ENCODE peak calls at places on chromosomes 13 and 19, in ten cellular contexts. L is endothelial cell, W is HS-27A, Q is AG04449, U is GOT3, H is A673, Z is AG10803, D is iPS-NIHi11, P is progenitor cell of endocrine pancreas, R is hypothalamus. C is an unnamed sample.

GRCh38 chr19:11499890-11500420 is 5.7 kb downstream of the ZNF653 start:
- DNase-seq in L (no peak), W (no peak), Q (no peak), U (no peak), H (no peak), Z (no peak), D (no peak), P (no peak), R (no peak), C (no peak)

GRCh38 chr19:10516671-10517286 is 468 bp downstream of the S1PR5 start:
- DNase-seq in L (no peak), W (no peak), Q (no peak), U (no peak), H (no peak), Z (peak; percentile 21), D (peak; percentile 32), P (no peak), R (no peak), C (no peak)

GRCh38 chr19:4267101-4267900 is 11.8 kb upstream of the SHD start:
- DNase-seq in L (peak; percentile 64), W (peak; percentile 26), Q (no peak), U (no peak), H (peak; percentile 76), Z (peak; percentile 21), D (peak; percentile 90), P (peak; percentile 56), R (no peak), C (no peak)

GRCh38 chr13:23960566-23961156 is 63.4 kb upstream of the C1QTNF9B start:
- DNase-seq in L (peak; percentile 40), W (no peak), Q (no peak), U (no peak), H (peak; percentile 57), Z (peak; percentile 43), D (no peak), P (no peak), R (no peak), C (peak; percentile 64)

GRCh38 chr13:71587778-71588177 is 279.2 kb downstream of the DACH1 start:
- DNase-seq in L (no peak), W (no peak), Q (no peak), U (no peak), H (no peak), Z (no peak), D (no peak), P (no peak), R (no peak), C (no peak)

GRCh38 chr13:111901301-111901905 is 165.5 kb upstream of the SOX1 start:
- DNase-seq in L (no peak), W (no peak), Q (no peak), U (no peak), H (no peak), Z (no peak), D (no peak), P (no peak), R (no peak), C (no peak)

GRCh38 chr19:10000171-10000826 is 10.0 kb downstream of the COL5A3 start:
- DNase-seq in L (peak; percentile 81), W (peak; percentile 27), Q (no peak), U (no peak), H (peak; percentile 84), Z (peak; percentile 73), D (peak; percentile 91), P (peak; percentile 59), R (no peak), C (peak; percentile 66)

GRCh38 chr13:30731658-30732390 is 3.5 kb upstream of the ALOX5AP start:
- DNase-seq in L (no peak), W (no peak), Q (no peak), U (no peak), H (no peak), Z (no peak), D (no peak), P (no peak), R (no peak), C (no peak)

GRCh38 chr19:4913996-4914735 is 4.9 kb downstream of the UHRF1 start:
- DNase-seq in L (no peak), W (no peak), Q (no peak), U (no peak), H (no peak), Z (no peak), D (no peak), P (no peak), R (no peak), C (no peak)

GRCh38 chr19:17975032-17975431 is 8.1 kb downstream of the KCNN1 start:
- DNase-seq in L (no peak), W (no peak), Q (no peak), U (no peak), H (no peak), Z (no peak), D (peak; percentile 4), P (no peak), R (no peak), C (no peak)

GRCh38 chr19:2805991-2806649 is 13.5 kb upstream of the ZNF554 start:
- DNase-seq in L (no peak), W (no peak), Q (no peak), U (no peak), H (no peak), Z (no peak), D (peak; percentile 11), P (no peak), R (no peak), C (no peak)

GRCh38 chr19:54102421-54103169 is at the start of gene NDUFA3:
- DNase-seq in L (peak; percentile 96), W (peak; percentile 98), Q (peak; percentile 80), U (peak; percentile 93), H (peak; percentile 99), Z (peak; percentile 98), D (peak; percentile 100), P (peak; percentile 92), R (peak; percentile 93), C (peak; percentile 97)

GRCh38 chr13:23500858-23501257 is 67.4 kb upstream of the SACS start:
- DNase-seq in L (no peak), W (peak; percentile 66), Q (peak; percentile 93), U (no peak), H (peak; percentile 14), Z (peak; percentile 97), D (no peak), P (no peak), R (no peak), C (no peak)

GRCh38 chr13:36713842-36714241 is 40.0 kb downstream of the SERTM1 start:
- DNase-seq in L (no peak), W (no peak), Q (no peak), U (no peak), H (no peak), Z (no peak), D (no peak), P (no peak), R (no peak), C (no peak)

GRCh38 chr13:95833713-95834112 is 156.8 kb downstream of the DNAJC3 start:
- DNase-seq in L (no peak), W (no peak), Q (no peak), U (no peak), H (peak; percentile 11), Z (peak; percentile 17), D (peak; percentile 9), P (no peak), R (no peak), C (peak; percentile 6)

GRCh38 chr19:45526143-45526542 is 18.9 kb downstream of the VASP start:
- DNase-seq in L (peak; percentile 50), W (no peak), Q (no peak), U (no peak), H (peak; percentile 91), Z (peak; percentile 56), D (peak; percentile 87), P (no peak), R (peak; percentile 9), C (peak; percentile 79)

GRCh38 chr19:4800591-4801081 is 9.1 kb downstream of the FEM1A start:
- DNase-seq in L (no peak), W (no peak), Q (no peak), U (no peak), H (no peak), Z (no peak), D (no peak), P (no peak), R (no peak), C (no peak)

GRCh38 chr19:20254151-20254550 is 87.1 kb downstream of the ZNF486 start:
- DNase-seq in L (no peak), W (no peak), Q (no peak), U (no peak), H (no peak), Z (no peak), D (no peak), P (no peak), R (no peak), C (no peak)

GRCh38 chr13:92137519-92137918 is 739.1 kb downstream of the GPC5 start:
- DNase-seq in L (no peak), W (no peak), Q (no peak), U (no peak), H (no peak), Z (no peak), D (no peak), P (no peak), R (no peak), C (no peak)

GRCh38 chr19:370641-371330 is 26.2 kb upstream of the MIER2 start:
- DNase-seq in L (no peak), W (no peak), Q (no peak), U (no peak), H (no peak), Z (no peak), D (no peak), P (peak; percentile 5), R (no peak), C (no peak)

GRCh38 chr19:32397736-32398135 is 7.8 kb upstream of the DPY19L3 start:
- DNase-seq in L (no peak), W (peak; percentile 94), Q (no peak), U (no peak), H (no peak), Z (peak; percentile 93), D (no peak), P (no peak), R (no peak), C (no peak)

GRCh38 chr13:61728468-61728867 is 312.8 kb upstream of the PCDH20 start:
- DNase-seq in L (no peak), W (no peak), Q (no peak), U (no peak), H (peak; percentile 89), Z (peak; percentile 42), D (no peak), P (no peak), R (no peak), C (peak; percentile 12)

GRCh38 chr13:113863511-113864302 is at the start of gene GAS6:
- DNase-seq in L (peak; percentile 33), W (no peak), Q (no peak), U (no peak), H (no peak), Z (peak; percentile 70), D (peak; percentile 80), P (peak; percentile 41), R (no peak), C (no peak)

GRCh38 chr19:40921005-40921897 is 39.2 kb upstream of the CYP2A7 start:
- DNase-seq in L (no peak), W (no peak), Q (no peak), U (no peak), H (no peak), Z (no peak), D (no peak), P (no peak), R (no peak), C (no peak)

C was measured in globus pallidus.